ENCODE peak calls at places on chromosome 3, in nine cellular contexts. I, O, L, B, S, J, Q, R and H are unnamed samples.

GRCh38 chr3:129942296-129942695 is 32.2 kb upstream of the TRH start:
- DNase-seq in B (no peak), R (peak), O (peak), L (peak), I (peak), J (peak), S (peak), Q (peak), H (peak)

GRCh38 chr3:2001306-2002108 is 97.2 kb upstream of the CNTN4 start:
- DNase-seq in J (no peak), O (no peak), R (no peak), Q (no peak), S (no peak), I (no peak), L (no peak), B (no peak), H (no peak)

GRCh38 chr3:43674345-43675085 is 16.2 kb upstream of the ABHD5 start:
- DNase-seq in R (peak), J (no peak), S (no peak), O (no peak), B (no peak), Q (no peak), L (no peak), I (no peak), H (no peak)

GRCh38 chr3:149299938-149300791 is 33.3 kb downstream of the TM4SF18 start:
- DNase-seq in L (no peak), Q (no peak), O (peak), S (peak), J (no peak), B (no peak), R (no peak), I (no peak), H (peak)

GRCh38 chr3:139113231-139113749 is 68.6 kb upstream of the PRR23C start:
- DNase-seq in J (no peak), B (peak), R (peak), L (no peak), S (no peak), Q (no peak), O (no peak), I (no peak), H (no peak)

GRCh38 chr3:3615533-3615932 is 183.7 kb upstream of the LRRN1 start:
- DNase-seq in I (no peak), L (no peak), Q (no peak), O (no peak), B (no peak), S (no peak), J (no peak), R (no peak), H (no peak)

GRCh38 chr3:157073810-157074209 is 86.1 kb downstream of the CCNL1 start:
- DNase-seq in Q (no peak), L (no peak), O (peak), S (peak), B (no peak), R (no peak), I (no peak), J (no peak), H (peak)

GRCh38 chr3:159480046-159480445 is 508.6 kb upstream of the IL12A start:
- DNase-seq in R (no peak), S (no peak), O (no peak), Q (no peak), I (no peak), L (no peak), J (no peak), B (no peak), H (no peak)

GRCh38 chr3:55164876-55165275 is 237.0 kb upstream of the LRTM1 start:
- DNase-seq in S (peak), J (no peak), L (no peak), O (peak), Q (no peak), R (no peak), B (no peak), I (no peak), H (no peak)

GRCh38 chr3:191455257-191455952 is 5.6 kb upstream of the PYDC2 start:
- DNase-seq in R (no peak), S (no peak), L (no peak), J (no peak), O (no peak), B (no peak), Q (no peak), I (no peak), H (no peak)